ENCODE peak calls at places on chromosomes 1 and 21, in four cellular contexts. E, C, J and R are unnamed samples.

GRCh38 chr1:48061162-48062136 is 64.3 kb upstream of the TRABD2B start:
- DNase-seq in E (peak), J (peak), C (peak), R (peak)

GRCh38 chr1:6098303-6099215 is 52.9 kb downstream of the KCNAB2 start:
- DNase-seq in J (no peak), C (peak), E (no peak), R (no peak)

GRCh38 chr1:19679691-19680090 is 15.0 kb downstream of the HTR6 start:
- DNase-seq in C (no peak), E (no peak), J (no peak), R (no peak)

GRCh38 chr1:212655668-212656440 is 43.8 kb downstream of the BATF3 start:
- DNase-seq in E (peak), J (no peak), C (no peak), R (no peak)

GRCh38 chr1:952603-953002 is 6.5 kb downstream of the NOC2L start:
- DNase-seq in C (no peak), J (no peak), E (no peak), R (no peak)

GRCh38 chr1:19976317-19977003 is 3.0 kb downstream of the PLA2G2A start:
- DNase-seq in C (no peak), J (no peak), E (no peak), R (no peak)

GRCh38 chr1:5599541-5599940 is 392.7 kb downstream of the NPHP4 start:
- DNase-seq in E (no peak), C (no peak), J (no peak), R (no peak)

GRCh38 chr1:221149111-221149510 is 269.9 kb downstream of the HLX start:
- DNase-seq in C (no peak), E (no peak), J (no peak), R (no peak)

GRCh38 chr1:156591181-156591431 is 470 bp upstream of the NAXE start:
- DNase-seq in E (no peak), J (peak), C (no peak), R (no peak)

DNA sequence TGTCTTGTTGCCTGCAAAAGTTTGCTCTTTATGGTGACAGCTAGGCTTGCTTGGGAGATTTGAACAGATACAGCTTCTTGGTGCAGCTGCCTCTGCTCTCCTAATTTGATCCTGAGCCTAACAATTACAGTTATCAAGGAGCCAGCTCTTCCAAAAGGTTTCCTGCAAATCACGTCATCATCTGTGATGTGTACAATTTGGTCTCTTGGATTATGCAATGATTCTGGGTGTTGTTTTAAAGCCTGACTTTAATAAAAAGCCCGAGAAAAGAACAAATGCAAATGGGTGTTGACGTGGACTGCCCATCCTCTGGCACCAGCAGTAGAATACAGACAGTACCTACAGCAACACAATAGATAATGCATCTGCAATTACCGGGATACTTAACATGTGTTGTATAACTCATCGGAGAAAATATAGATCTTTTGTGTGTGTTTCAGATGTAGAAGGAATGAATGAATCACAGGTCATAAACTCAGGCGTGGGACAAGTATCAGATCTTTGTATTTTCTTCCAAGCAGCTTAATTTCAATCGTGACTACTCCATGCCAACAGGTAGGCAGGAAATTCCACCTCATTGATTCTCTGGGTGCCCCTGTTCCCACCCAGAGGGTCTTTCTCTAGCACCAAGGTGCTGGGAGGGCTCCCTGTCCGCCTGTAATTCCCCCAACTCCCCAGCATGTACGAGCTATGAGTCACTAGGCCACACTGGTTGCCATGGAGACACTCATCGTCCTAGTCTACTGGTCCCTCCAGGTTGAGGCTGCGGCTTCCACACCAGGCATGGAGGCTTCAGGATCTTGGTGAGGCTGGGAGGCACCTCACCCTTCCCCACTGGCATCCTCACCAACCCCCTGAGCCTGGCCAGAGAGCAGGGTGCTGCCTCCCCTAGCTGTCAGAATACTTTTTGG is 75.9 kb upstream of the KAZN start:
- DNase-seq in J (peak), E (no peak), C (peak), R (no peak)
- TF ChIP-seq JUND in J (peak), E (no peak), C (no peak), R (no peak)

GRCh38 chr1:219582310-219582709 is 30.6 kb downstream of the ZC3H11B start:
- DNase-seq in C (no peak), E (no peak), J (no peak), R (no peak)
- TF ChIP-seq JUND in C (no peak), E (no peak), J (no peak), R (no peak)

GRCh38 chr21:31198575-31198974 is 145.5 kb downstream of the TIAM1 start:
- DNase-seq in J (peak), C (peak), E (peak), R (peak)

GRCh38 chr21:31204801-31205200 is 139.3 kb downstream of the TIAM1 start:
- DNase-seq in J (no peak), C (peak), E (no peak), R (no peak)

GRCh38 chr21:31201548-31201947 is 142.5 kb downstream of the TIAM1 start:
- DNase-seq in J (no peak), C (no peak), E (no peak), R (no peak)

GRCh38 chr21:31203371-31204054 is 140.5 kb downstream of the TIAM1 start:
- DNase-seq in E (peak), C (no peak), J (no peak), R (no peak)

GRCh38 chr21:31201144-31201543 is 142.9 kb downstream of the TIAM1 start:
- DNase-seq in E (no peak), J (no peak), C (no peak), R (no peak)
- TF ChIP-seq JUND in E (no peak), J (no peak), C (no peak), R (no peak)

GRCh38 chr1:154852845-154853244 is 17.2 kb downstream of the KCNN3 start:
- DNase-seq in C (no peak), E (no peak), J (no peak), R (no peak)
- TF ChIP-seq JUND in C (no peak), E (no peak), J (no peak), R (no peak)

GRCh38 chr1:29190718-29191117 is 9.0 kb upstream of the SRSF4 start:
- DNase-seq in C (no peak), J (no peak), E (no peak), R (no peak)

GRCh38 chr1:29196863-29197589 is 15.3 kb upstream of the SRSF4 start:
- DNase-seq in J (no peak), E (no peak), C (no peak), R (no peak)

GRCh38 chr1:29197590-29197924 is 15.9 kb upstream of the SRSF4 start:
- DNase-seq in E (peak), C (peak), J (peak), R (peak)

GRCh38 chr1:29195875-29196274 is 14.2 kb upstream of the SRSF4 start:
- DNase-seq in C (no peak), J (no peak), E (no peak), R (no peak)

GRCh38 chr1:29193879-29194455 is 12.3 kb upstream of the SRSF4 start:
- DNase-seq in C (no peak), J (no peak), E (no peak), R (no peak)
- TF ChIP-seq JUND in C (no peak), J (no peak), E (no peak), R (no peak)

GRCh38 chr1:10528066-10529014 is 53.6 kb downstream of the PEX14 start:
- DNase-seq in J (no peak), E (peak), C (no peak), R (peak)
- TF ChIP-seq JUND in J (peak), E (peak), C (peak), R (no peak)